ENCODE peak calls at places on chromosome 21, in ten cellular contexts. B is uterus; X is anterior cingulate cortex; C is A549; E is Kasumi-1; O is iPS-NIHi11; V is SIG-M5; A is caudate nucleus; L is activated T-helper 9 cell treated with anti-CD3 and anti-CD28 coated beads, Interleukin-2, amount 50 U/mL, for 16 hours; K is H54. R is an unnamed sample.

GRCh38 chr21:37264808-37265207 is 2.3 kb downstream of the VPS26C start:
- DNase-seq in B (no peak), X (no peak), C (no peak), E (no peak), O (no peak), V (no peak), A (no peak), L (no peak), K (no peak), R (no peak)

GRCh38 chr21:42187976-42188653 is 30.8 kb upstream of the ABCG1 start:
- DNase-seq in B (no peak), X (peak), C (no peak), E (peak), O (no peak), V (peak), A (no peak), L (peak), K (no peak), R (no peak)

GRCh38 chr21:37829447-37829846 is 86.8 kb downstream of the KCNJ6 start:
- DNase-seq in B (no peak), X (no peak), C (peak), E (no peak), O (no peak), V (no peak), A (no peak), L (no peak), K (peak), R (no peak)

GRCh38 chr21:39105836-39106235 is 77.4 kb downstream of the PSMG1 start:
- DNase-seq in B (no peak), X (no peak), C (no peak), E (no peak), O (no peak), V (no peak), A (no peak), L (no peak), K (no peak), R (no peak)

GRCh38 chr21:15604424-15604823 is 125.4 kb upstream of the USP25 start:
- DNase-seq in B (no peak), X (no peak), C (peak), E (no peak), O (peak), V (no peak), A (no peak), L (no peak), K (no peak), R (no peak)

GRCh38 chr21:43343095-43343991 is 83.6 kb downstream of the SIK1 start:
- DNase-seq in B (no peak), X (no peak), C (peak), E (no peak), O (peak), V (no peak), A (no peak), L (no peak), K (no peak), R (no peak)

GRCh38 chr21:41207401-41208388 is 39.7 kb downstream of the BACE2 start:
- DNase-seq in B (peak), X (no peak), C (no peak), E (no peak), O (no peak), V (no peak), A (no peak), L (no peak), K (no peak), R (no peak)

GRCh38 chr21:45935628-45936027 is 45.9 kb upstream of the COL6A1 start:
- DNase-seq in B (no peak), X (no peak), C (no peak), E (no peak), O (no peak), V (no peak), A (no peak), L (no peak), K (no peak), R (no peak)

GRCh38 chr21:38853421-38853919 is 47.7 kb downstream of the ETS2 start:
- DNase-seq in B (no peak), X (no peak), C (peak), E (no peak), O (peak), V (no peak), A (no peak), L (no peak), K (peak), R (no peak)

GRCh38 chr21:39637971-39638628 is 25.4 kb downstream of the B3GALT5 start:
- DNase-seq in B (no peak), X (no peak), C (no peak), E (no peak), O (no peak), V (no peak), A (no peak), L (no peak), K (no peak), R (no peak)

GRCh38 chr21:42097860-42098259 is 26.7 kb downstream of the UMODL1 start:
- DNase-seq in B (no peak), X (peak), C (peak), E (peak), O (peak), V (no peak), A (no peak), L (no peak), K (peak), R (no peak)

GRCh38 chr21:27532081-27532480 is 565.2 kb upstream of the ADAMTS5 start:
- DNase-seq in B (no peak), X (no peak), C (peak), E (no peak), O (no peak), V (no peak), A (no peak), L (no peak), K (peak), R (no peak)

GRCh38 chr21:16004121-16004520 is 274.3 kb downstream of the USP25 start:
- DNase-seq in B (no peak), X (no peak), C (no peak), E (no peak), O (no peak), V (no peak), A (no peak), L (no peak), K (no peak), R (no peak)

GRCh38 chr21:46079357-46080170 is 18.3 kb upstream of the COL6A2 start:
- DNase-seq in B (peak), X (no peak), C (no peak), E (no peak), O (no peak), V (no peak), A (no peak), L (no peak), K (no peak), R (no peak)

GRCh38 chr21:31909772-31910470 is 37.1 kb downstream of the HUNK start:
- DNase-seq in B (no peak), X (no peak), C (no peak), E (no peak), O (no peak), V (no peak), A (no peak), L (no peak), K (no peak), R (no peak)

GRCh38 chr21:37145635-37146111 is 72.6 kb downstream of the TTC3 start:
- DNase-seq in B (no peak), X (no peak), C (no peak), E (no peak), O (peak), V (no peak), A (no peak), L (no peak), K (peak), R (no peak)

GRCh38 chr21:44487831-44488230 is 32.5 kb downstream of the LRRC3 start:
- DNase-seq in B (no peak), X (no peak), C (peak), E (peak), O (peak), V (no peak), A (no peak), L (peak), K (peak), R (no peak)

GRCh38 chr21:32423320-32423719 is 10.8 kb downstream of the EVA1C start:
- DNase-seq in B (no peak), X (no peak), C (no peak), E (no peak), O (no peak), V (no peak), A (no peak), L (no peak), K (peak), R (no peak)

GRCh38 chr21:42746593-42747266 is 93.3 kb downstream of the PDE9A start:
- DNase-seq in B (no peak), X (peak), C (no peak), E (peak), O (no peak), V (peak), A (no peak), L (no peak), K (no peak), R (peak)

GRCh38 chr21:26095131-26095530 is 75.4 kb downstream of the APP start:
- DNase-seq in B (no peak), X (no peak), C (no peak), E (no peak), O (no peak), V (no peak), A (no peak), L (no peak), K (no peak), R (no peak)

GRCh38 chr21:45350206-45350854 is 54.6 kb upstream of the COL18A1 start:
- DNase-seq in B (no peak), X (no peak), C (no peak), E (no peak), O (no peak), V (no peak), A (no peak), L (no peak), K (no peak), R (no peak)

GRCh38 chr21:35340273-35340672 is 291.2 kb upstream of the RUNX1 start:
- DNase-seq in B (no peak), X (no peak), C (no peak), E (no peak), O (no peak), V (no peak), A (no peak), L (no peak), K (no peak), R (no peak)

GRCh38 chr21:38179504-38179900 is 77.3 kb upstream of the KCNJ15 start:
- DNase-seq in B (no peak), X (no peak), C (no peak), E (no peak), O (no peak), V (no peak), A (no peak), L (no peak), K (no peak), R (no peak)

GRCh38 chr21:39107739-39108138 is 75.5 kb downstream of the PSMG1 start:
- DNase-seq in B (no peak), X (peak), C (no peak), E (no peak), O (no peak), V (no peak), A (no peak), L (no peak), K (no peak), R (no peak)

GRCh38 chr21:42533306-42533962 is 19.8 kb downstream of the SLC37A1 start:
- DNase-seq in B (no peak), X (no peak), C (no peak), E (no peak), O (no peak), V (no peak), A (no peak), L (no peak), K (no peak), R (no peak)

GRCh38 chr21:29064850-29065481 is 8.5 kb downstream of the CCT8 start:
- DNase-seq in B (no peak), X (no peak), C (no peak), E (no peak), O (no peak), V (peak), A (no peak), L (no peak), K (no peak), R (no peak)

GRCh38 chr21:42524341-42525227 is 10.9 kb downstream of the SLC37A1 start:
- DNase-seq in B (peak), X (no peak), C (no peak), E (no peak), O (peak), V (no peak), A (no peak), L (no peak), K (no peak), R (no peak)

GRCh38 chr21:26120833-26121232 is 49.7 kb downstream of the APP start:
- DNase-seq in B (no peak), X (no peak), C (no peak), E (no peak), O (no peak), V (no peak), A (no peak), L (no peak), K (no peak), R (no peak)

GRCh38 chr21:40516336-40516735 is 330.6 kb downstream of the DSCAM start:
- DNase-seq in B (no peak), X (peak), C (no peak), E (peak), O (no peak), V (no peak), A (no peak), L (no peak), K (no peak), R (no peak)

GRCh38 chr21:34899302-34899701 is 149.8 kb downstream of the RUNX1 start:
- DNase-seq in B (no peak), X (no peak), C (no peak), E (no peak), O (no peak), V (no peak), A (no peak), L (no peak), K (no peak), R (no peak)

GRCh38 chr21:46211786-46212720 is 16.5 kb downstream of the LSS start:
- DNase-seq in B (peak), X (no peak), C (no peak), E (no peak), O (no peak), V (no peak), A (no peak), L (no peak), K (no peak), R (no peak)

GRCh38 chr21:21851657-21852056 is 853.4 kb downstream of the NCAM2 start:
- DNase-seq in B (no peak), X (no peak), C (no peak), E (no peak), O (no peak), V (no peak), A (no peak), L (no peak), K (no peak), R (no peak)

GRCh38 chr21:20996421-20997307 is 1.5 kb upstream of the NCAM2 start:
- DNase-seq in B (no peak), X (no peak), C (no peak), E (no peak), O (no peak), V (no peak), A (no peak), L (no peak), K (peak), R (no peak)